ENCODE peak calls at places on chromosomes 5 and 9, in four cellular contexts. R, I, C and B are unnamed samples.

GRCh38 chr5:90983748-90984147 is 399.4 kb downstream of the ARRDC3 start:
- DNase-seq in R (no peak), I (no peak), C (no peak), B (no peak)

GRCh38 chr5:115549154-115549553 is 4.6 kb upstream of the FEM1C start:
- DNase-seq in R (peak; percentile 20), I (no peak), C (no peak), B (no peak)

GRCh38 chr5:2517451-2517850 is 234.0 kb downstream of the IRX2 start:
- DNase-seq in R (no peak), I (no peak), C (no peak), B (no peak)

GRCh38 chr9:4508907-4509589 is 18.8 kb downstream of the SLC1A1 start:
- DNase-seq in R (no peak), I (no peak), C (no peak), B (no peak)

GRCh38 chr9:114039484-114039883 is 38.6 kb downstream of the AMBP start:
- DNase-seq in R (no peak), I (no peak), C (no peak), B (no peak)

GRCh38 chr9:34603610-34604231 is 8.2 kb downstream of the RPP25L start:
- DNase-seq in R (peak; percentile 71), I (peak; percentile 70), C (peak; percentile 87), B (peak; percentile 72)

GRCh38 chr5:43959148-43959547 is 356.2 kb downstream of the NNT start:
- DNase-seq in R (no peak), I (no peak), C (no peak), B (no peak)

GRCh38 chr5:143605403-143606005 is 202.0 kb upstream of the NR3C1 start:
- DNase-seq in R (no peak), I (peak; percentile 34), C (no peak), B (no peak)

GRCh38 chr9:90526386-90526785 is 116.2 kb downstream of the DIRAS2 start:
- DNase-seq in R (no peak), I (no peak), C (no peak), B (no peak)

GRCh38 chr5:131164161-131164930 is 710 bp downstream of the HINT1 start:
- DNase-seq in R (peak; percentile 78), I (peak; percentile 70), C (peak; percentile 71), B (peak; percentile 62)

GRCh38 chr5:57825026-57825683 is 342.5 kb upstream of the ACTBL2 start:
- DNase-seq in R (no peak), I (no peak), C (no peak), B (no peak)

GRCh38 chr9:73143606-73144328 is 7.9 kb upstream of the ANXA1 start:
- DNase-seq in R (no peak), I (no peak), C (no peak), B (no peak)

GRCh38 chr5:14217587-14217986 is 74.4 kb downstream of the TRIO start:
- DNase-seq in R (no peak), I (no peak), C (no peak), B (no peak)

GRCh38 chr9:93372391-93372790 is 79.1 kb upstream of the FAM120A start:
- DNase-seq in R (no peak), I (no peak), C (no peak), B (no peak)

GRCh38 chr5:90807483-90807882 is 248.9 kb downstream of the ADGRV1 start:
- DNase-seq in R (no peak), I (no peak), C (no peak), B (no peak)

GRCh38 chr5:87872986-87873385 is 395.7 kb downstream of the TMEM161B start:
- DNase-seq in R (no peak), I (no peak), C (no peak), B (no peak)

GRCh38 chr5:157308826-157309465 is 43.0 kb downstream of the CYFIP2 start:
- DNase-seq in R (peak; percentile 36), I (no peak), C (peak; percentile 27), B (peak; percentile 45)

GRCh38 chr9:37840560-37841194 is 40.1 kb downstream of the DCAF10 start:
- DNase-seq in R (no peak), I (no peak), C (no peak), B (no peak)

GRCh38 chr5:176995896-176996767 is 10.4 kb downstream of the UIMC1 start:
- DNase-seq in R (no peak), I (no peak), C (no peak), B (no peak)

GRCh38 chr5:176995122-176995490 is 11.5 kb downstream of the UIMC1 start:
- DNase-seq in R (no peak), I (no peak), C (no peak), B (no peak)

GRCh38 chr5:176994460-176995121 is 12.0 kb downstream of the UIMC1 start:
- DNase-seq in R (no peak), I (peak; percentile 70), C (no peak), B (no peak)

GRCh38 chr5:176996780-176997179 is 9.8 kb downstream of the UIMC1 start:
- DNase-seq in R (no peak), I (no peak), C (no peak), B (no peak)

DNA sequence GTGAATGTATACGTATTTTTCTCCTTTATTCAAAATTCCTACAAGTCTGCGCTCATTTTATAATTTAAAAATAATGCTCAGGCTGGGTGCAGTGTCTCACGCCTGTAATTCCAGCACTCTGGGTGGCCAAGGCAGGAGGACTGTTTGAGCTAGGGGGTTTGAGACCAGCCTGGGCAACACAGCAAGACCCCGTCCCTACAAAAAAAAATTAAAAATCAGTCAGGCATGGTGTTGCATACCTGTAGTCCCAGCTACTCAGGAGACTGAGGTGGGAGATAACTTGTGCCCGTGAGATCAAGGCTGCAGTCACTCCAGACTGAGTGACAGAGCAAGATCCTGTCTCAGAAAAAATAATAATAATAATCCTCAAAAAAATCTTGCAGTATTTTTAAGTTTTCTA is 7.8 kb downstream of the UIMC1 start:
- DNase-seq in R (no peak), I (no peak), C (no peak), B (no peak)
- H3K4me1 ChIP-seq in R (peaks cover 13% of the 10 kb centered on the region), I (peaks cover 85% of the 10 kb centered on the region), C (peaks cover 3% of the 10 kb centered on the region), B (peaks cover 3% of the 10 kb centered on the region)

DNA sequence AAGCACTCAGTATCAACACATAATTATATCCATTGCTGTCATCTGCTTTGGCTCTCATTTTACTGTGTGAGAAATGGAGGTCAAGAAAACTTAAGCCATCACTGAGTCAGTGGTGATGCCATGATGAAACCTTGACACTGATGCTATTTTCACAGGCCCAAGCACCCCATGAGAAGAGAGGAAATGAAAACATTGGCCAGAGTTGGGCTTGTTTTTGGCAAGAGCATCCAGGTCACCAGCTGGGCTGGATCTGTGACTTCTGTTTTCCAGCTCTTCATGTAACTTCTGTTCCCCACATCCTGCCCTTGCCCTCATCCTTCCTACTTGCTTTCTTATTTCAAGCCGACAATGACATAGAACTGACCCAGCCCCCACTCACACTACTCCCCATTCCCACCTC is 10.0 kb downstream of the LCP2 start:
- DNase-seq in R (no peak), I (no peak), C (no peak), B (no peak)
- H3K4me1 ChIP-seq in R (peaks cover 98% of the 10 kb centered on the region), I (peaks cover 94% of the 10 kb centered on the region), C (peaks cover 99% of the 10 kb centered on the region), B (peaks cover 97% of the 10 kb centered on the region)

DNA sequence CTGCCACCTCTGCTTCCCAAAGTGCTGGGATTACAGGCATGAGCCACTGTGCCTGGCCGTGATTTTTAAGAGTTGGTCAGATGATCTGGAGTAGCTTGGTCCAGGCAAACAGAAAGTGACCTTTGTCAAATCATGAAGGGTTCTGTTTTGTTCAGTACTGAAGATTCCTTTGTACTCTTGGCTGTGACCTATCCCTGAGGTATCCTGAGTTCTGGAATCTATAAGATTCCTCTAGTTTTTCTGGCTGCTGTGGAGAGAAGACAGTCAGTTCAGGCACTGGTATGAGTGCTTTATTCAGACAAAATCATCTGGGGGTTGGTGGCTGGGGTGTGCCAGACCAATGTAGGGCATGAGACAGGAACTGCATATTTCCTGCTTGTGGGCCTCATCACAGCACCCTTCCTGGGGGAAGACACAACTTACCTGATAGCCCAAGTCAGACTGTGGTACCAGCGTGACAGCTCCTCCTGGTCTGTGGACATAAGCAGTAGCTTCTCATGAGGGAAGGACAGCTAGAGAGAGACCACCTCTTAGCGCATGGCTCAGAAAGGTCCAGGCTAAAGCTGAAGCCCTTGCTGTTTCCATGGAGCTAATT is 3.1 kb downstream of the ARHGEF39 start:
- DNase-seq in R (peak; percentile 45), I (no peak), C (peak; percentile 52), B (peak; percentile 34)
- H3K4me1 ChIP-seq in R (peaks cover 70% of the 10 kb centered on the region), I (peaks cover 68% of the 10 kb centered on the region), C (peaks cover 60% of the 10 kb centered on the region), B (peaks cover 49% of the 10 kb centered on the region)

GRCh38 chr5:141135718-141136266 is 786 bp downstream of the PCDHB5 start:
- DNase-seq in R (no peak), I (no peak), C (no peak), B (no peak)
- H3K4me1 ChIP-seq in R (no peaks in the 10 kb centered on the region), I (no peaks in the 10 kb centered on the region), C (no peaks in the 10 kb centered on the region), B (no peaks in the 10 kb centered on the region)

DNA sequence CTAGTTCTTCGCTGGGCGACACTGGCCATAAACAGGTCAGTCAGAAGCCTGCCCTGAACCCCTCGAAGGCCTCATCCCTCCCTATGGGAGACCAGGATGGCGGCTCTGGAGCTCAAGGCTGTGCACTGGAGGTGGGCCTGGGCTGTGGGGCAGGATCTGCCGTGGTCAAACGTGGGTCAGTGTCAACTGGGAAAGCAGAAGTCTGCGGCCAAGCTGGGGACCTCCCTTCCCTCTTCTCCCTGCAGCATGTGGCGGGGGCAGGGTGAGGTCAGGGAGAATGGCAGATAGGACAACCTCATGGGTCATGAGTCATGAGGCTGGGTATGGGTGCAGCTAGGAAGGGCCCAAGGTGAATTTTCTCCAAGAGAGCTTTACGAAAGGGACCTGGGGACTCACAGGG is 132.9 kb downstream of the RXRA start:
- DNase-seq in R (no peak), I (peak; percentile 81), C (no peak), B (no peak)
- H3K4me1 ChIP-seq in R (peaks cover 20% of the 10 kb centered on the region), I (peaks cover 39% of the 10 kb centered on the region), C (peaks cover 18% of the 10 kb centered on the region), B (peaks cover 10% of the 10 kb centered on the region)

GRCh38 chr5:68220914-68221313 is 5.4 kb downstream of the PIK3R1 start:
- DNase-seq in R (no peak), I (no peak), C (no peak), B (no peak)
- H3K4me1 ChIP-seq in R (peaks cover 72% of the 10 kb centered on the region), I (peaks cover 76% of the 10 kb centered on the region), C (peaks cover 67% of the 10 kb centered on the region), B (peaks cover 39% of the 10 kb centered on the region)

GRCh38 chr9:130209422-130209821 is 37.2 kb downstream of the NCS1 start:
- DNase-seq in R (no peak), I (no peak), C (no peak), B (no peak)
- H3K4me1 ChIP-seq in R (no peaks in the 10 kb centered on the region), I (no peaks in the 10 kb centered on the region), C (no peaks in the 10 kb centered on the region), B (no peaks in the 10 kb centered on the region)

GRCh38 chr9:133876836-133877235 is 115.3 kb downstream of the VAV2 start:
- DNase-seq in R (no peak), I (no peak), C (no peak), B (no peak)
- H3K4me1 ChIP-seq in R (no peaks in the 10 kb centered on the region), I (peaks cover 9% of the 10 kb centered on the region), C (no peaks in the 10 kb centered on the region), B (no peaks in the 10 kb centered on the region)